ENCODE peak calls at places on chromosomes 5 and 9, in eight cellular contexts. U is transverse colon, Q is left ventricle myocardium inferior, I is neural crest cell, W is PC-9, V is MM.1S, B is fibroblast of mammary gland, C is LNCaP clone FGC. P is an unnamed sample.

GRCh38 chr9:3099601-3100000 is 255.7 kb upstream of the PUM3 start:
- DNase-seq in U (no peak), Q (no peak), I (no peak), W (no peak), V (no peak), B (no peak), C (no peak), P (no peak)

GRCh38 chr5:35830587-35830986 is 26.1 kb upstream of the IL7R start:
- DNase-seq in U (no peak), Q (no peak), I (no peak), W (peak; percentile 12), V (no peak), B (no peak), C (no peak), P (no peak)

GRCh38 chr9:89743576-89744254 is 138.9 kb downstream of the GADD45G start:
- DNase-seq in U (no peak), Q (no peak), I (no peak), W (no peak), V (peak; percentile 91), B (no peak), C (no peak), P (no peak)

GRCh38 chr9:77839459-77840140 is 191.5 kb upstream of the GNA14 start:
- DNase-seq in U (no peak), Q (no peak), I (no peak), W (peak; percentile 72), V (no peak), B (peak; percentile 80), C (no peak), P (no peak)

GRCh38 chr5:39194466-39195136 is 24.8 kb downstream of the FYB1 start:
- DNase-seq in U (no peak), Q (no peak), I (no peak), W (peak; percentile 93), V (no peak), B (peak; percentile 73), C (no peak), P (no peak)

GRCh38 chr5:24226492-24226891 is 418.3 kb downstream of the CDH10 start:
- DNase-seq in U (no peak), Q (no peak), I (no peak), W (no peak), V (peak; percentile 95), B (peak; percentile 12), C (no peak), P (no peak)

GRCh38 chr5:145975361-145976066 is 39.1 kb downstream of the SH3RF2 start:
- DNase-seq in U (no peak), Q (no peak), I (no peak), W (peak; percentile 77), V (no peak), B (peak; percentile 62), C (no peak), P (no peak)

GRCh38 chr9:130139251-130139650 is 33.0 kb upstream of the NCS1 start:
- DNase-seq in U (no peak), Q (no peak), I (no peak), W (no peak), V (no peak), B (no peak), C (no peak), P (no peak)

GRCh38 chr9:69218166-69218565 is 44.1 kb downstream of the TJP2 start:
- DNase-seq in U (no peak), Q (no peak), I (no peak), W (no peak), V (no peak), B (no peak), C (no peak), P (no peak)

GRCh38 chr9:26706223-26706622 is 186.4 kb downstream of the CAAP1 start:
- DNase-seq in U (no peak), Q (no peak), I (no peak), W (no peak), V (no peak), B (no peak), C (no peak), P (no peak)

GRCh38 chr5:52809884-52810283 is 22.2 kb downstream of the ITGA1 start:
- DNase-seq in U (no peak), Q (no peak), I (no peak), W (peak; percentile 78), V (no peak), B (peak; percentile 55), C (no peak), P (no peak)

GRCh38 chr5:137995077-137995746 is 37.7 kb downstream of the FAM13B start:
- DNase-seq in U (no peak), Q (no peak), I (no peak), W (no peak), V (no peak), B (peak; percentile 64), C (peak; percentile 52), P (no peak)

GRCh38 chr9:93669116-93669957 is 93.0 kb downstream of the PHF2 start:
- DNase-seq in U (peak; percentile 5), Q (peak; percentile 8), I (no peak), W (no peak), V (no peak), B (no peak), C (no peak), P (no peak)

GRCh38 chr5:144142030-144142825 is 28.2 kb downstream of the YIPF5 start:
- DNase-seq in U (no peak), Q (no peak), I (no peak), W (no peak), V (peak; percentile 58), B (peak; percentile 73), C (no peak), P (no peak)

GRCh38 chr9:129320575-129321311 is 142.7 kb upstream of the IER5L start:
- DNase-seq in U (peak; percentile 48), Q (peak; percentile 65), I (no peak), W (no peak), V (peak; percentile 78), B (peak; percentile 78), C (peak; percentile 89), P (no peak)

GRCh38 chr5:129945779-129946270 is 41.6 kb downstream of the CHSY3 start:
- DNase-seq in U (no peak), Q (no peak), I (no peak), W (no peak), V (no peak), B (no peak), C (no peak), P (no peak)

GRCh38 chr5:56078271-56078670 is 83.5 kb upstream of the IL6ST start:
- DNase-seq in U (no peak), Q (no peak), I (no peak), W (no peak), V (no peak), B (peak; percentile 19), C (no peak), P (no peak)

GRCh38 chr5:63262191-63262981 is 683.8 kb downstream of the LRRC70 start:
- DNase-seq in U (no peak), Q (no peak), I (no peak), W (no peak), V (no peak), B (peak; percentile 89), C (peak; percentile 36), P (no peak)

GRCh38 chr5:119302916-119303897 is 52.6 kb upstream of the TNFAIP8 start:
- DNase-seq in U (no peak), Q (no peak), I (no peak), W (peak; percentile 96), V (no peak), B (peak; percentile 97), C (no peak), P (no peak)

GRCh38 chr5:110347781-110348180 is 378.7 kb downstream of the TMEM232 start:
- DNase-seq in U (no peak), Q (no peak), I (no peak), W (no peak), V (no peak), B (no peak), C (no peak), P (no peak)

GRCh38 chr5:110345623-110346022 is 380.8 kb downstream of the TMEM232 start:
- DNase-seq in U (no peak), Q (no peak), I (no peak), W (no peak), V (no peak), B (no peak), C (no peak), P (no peak)

GRCh38 chr5:110342683-110343082 is 383.8 kb downstream of the TMEM232 start:
- DNase-seq in U (no peak), Q (no peak), I (no peak), W (no peak), V (no peak), B (no peak), C (no peak), P (no peak)

GRCh38 chr5:110346893-110347358 is 379.5 kb downstream of the TMEM232 start:
- DNase-seq in U (no peak), Q (no peak), I (no peak), W (no peak), V (no peak), B (no peak), C (no peak), P (no peak)

GRCh38 chr5:110343616-110344015 is 382.9 kb downstream of the TMEM232 start:
- DNase-seq in U (no peak), Q (no peak), I (no peak), W (no peak), V (no peak), B (no peak), C (no peak), P (no peak)
- TF ChIP-seq CTCF in U (no peak), Q (no peak), I (peak; percentile 31), W (no peak), V (no peak), B (no peak), C (no peak), P (no peak)

DNA sequence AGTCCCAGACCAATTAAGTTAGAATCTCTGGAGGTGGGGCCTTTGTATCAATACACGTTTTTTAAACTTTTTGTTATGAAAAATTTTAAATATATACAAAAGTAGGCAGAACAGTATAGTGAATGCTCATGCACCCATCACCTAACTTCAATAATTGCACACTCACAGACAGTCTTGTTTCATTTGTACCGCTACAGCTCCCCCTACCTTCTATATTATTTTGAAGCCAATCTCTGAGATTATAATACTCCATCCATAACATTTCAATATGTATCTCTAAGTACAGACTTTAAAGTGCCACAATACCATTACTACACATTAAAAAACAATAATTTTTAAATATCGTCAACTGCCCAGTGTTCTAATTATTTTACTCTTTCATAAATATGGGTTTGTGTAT is 32.9 kb downstream of the ISL1 start:
- DNase-seq in U (no peak), Q (no peak), I (no peak), W (no peak), V (no peak), B (no peak), C (no peak), P (no peak)
- TF ChIP-seq CTCF in U (no peak), Q (no peak), I (no peak), W (no peak), V (no peak), B (no peak), C (peak; percentile 22), P (peak; percentile 37)

GRCh38 chr5:150104550-150104870 is 18.2 kb upstream of the CSF1R start:
- DNase-seq in U (no peak), Q (no peak), I (no peak), W (no peak), V (no peak), B (no peak), C (no peak), P (no peak)
- TF ChIP-seq CTCF in U (no peak), Q (no peak), I (no peak), W (no peak), V (no peak), B (no peak), C (no peak), P (no peak)

DNA sequence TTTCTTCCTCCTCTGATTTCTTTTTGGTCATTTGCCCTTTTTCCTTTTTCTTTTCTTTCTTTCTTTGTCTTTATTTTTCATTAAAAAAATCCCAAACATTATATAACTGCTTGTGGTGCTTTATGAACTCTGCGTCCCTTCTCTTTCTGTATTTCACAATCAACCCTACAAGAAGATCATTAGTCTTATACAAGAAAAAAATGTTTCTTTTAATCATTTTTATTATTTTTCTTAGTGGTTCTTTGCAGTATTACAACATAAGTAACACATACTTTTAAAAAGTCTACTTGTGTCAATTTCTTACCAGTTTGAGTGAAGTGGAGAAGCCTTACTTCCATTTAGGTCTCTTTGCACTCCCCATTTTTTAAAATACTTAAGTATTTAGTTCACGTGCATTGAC is 212.7 kb upstream of the SMC2 start:
- DNase-seq in U (no peak), Q (no peak), I (no peak), W (no peak), V (no peak), B (no peak), C (no peak), P (no peak)
- TF ChIP-seq CTCF in U (no peak), Q (no peak), I (no peak), W (no peak), V (no peak), B (no peak), C (no peak), P (no peak)